ENCODE peak calls at places on chromosomes 4 and X, in six cellular contexts. U, Q, O, L, W and K are unnamed samples.

GRCh38 chr4:165743422-165743821 is 129.6 kb upstream of the TLL1 start:
- DNase-seq in L (no peak), Q (no peak), W (no peak), U (no peak), O (no peak), K (no peak)

GRCh38 chrX:106331606-106332005 is 163.5 kb downstream of the PWWP3B start:
- DNase-seq in Q (no peak), U (no peak), L (no peak), O (no peak), W (no peak), K (no peak)

GRCh38 chrX:153488231-153488914 is 6.4 kb upstream of the BGN start:
- DNase-seq in Q (no peak), U (no peak), W (no peak), L (peak), O (no peak), K (no peak)

GRCh38 chr4:139913398-139913990 is 240.5 kb downstream of the MAML3 start:
- DNase-seq in W (no peak), Q (no peak), U (no peak), L (peak), O (no peak), K (no peak)

GRCh38 chr4:7771541-7772507 is 167.8 kb downstream of the AFAP1 start:
- DNase-seq in L (no peak), Q (no peak), W (no peak), O (no peak), U (no peak), K (peak)

GRCh38 chr4:57190651-57191481 is 80.7 kb upstream of the IGFBP7 start:
- DNase-seq in Q (peak), W (peak), L (peak), U (peak), O (peak), K (no peak)

GRCh38 chr4:103032575-103032974 is 13.1 kb upstream of the SLC9B1 start:
- DNase-seq in L (peak), W (peak), O (peak), Q (peak), U (no peak), K (no peak)

GRCh38 chrX:51798701-51799100 is 55.5 kb downstream of the GSPT2 start:
- DNase-seq in O (no peak), L (no peak), Q (no peak), U (no peak), W (no peak), K (no peak)

GRCh38 chr4:156476359-156476758 is 495.2 kb downstream of the PDGFC start:
- DNase-seq in O (no peak), Q (no peak), L (peak), W (no peak), U (no peak), K (no peak)

GRCh38 chr4:95549246-95550138 is 719 bp upstream of the UNC5C start:
- DNase-seq in O (no peak), Q (peak), W (peak), L (no peak), U (peak), K (peak)

GRCh38 chr4:26424838-26425237 is 65.4 kb downstream of the CCKAR start:
- DNase-seq in U (no peak), Q (no peak), L (no peak), W (no peak), O (no peak), K (no peak)

DNA sequence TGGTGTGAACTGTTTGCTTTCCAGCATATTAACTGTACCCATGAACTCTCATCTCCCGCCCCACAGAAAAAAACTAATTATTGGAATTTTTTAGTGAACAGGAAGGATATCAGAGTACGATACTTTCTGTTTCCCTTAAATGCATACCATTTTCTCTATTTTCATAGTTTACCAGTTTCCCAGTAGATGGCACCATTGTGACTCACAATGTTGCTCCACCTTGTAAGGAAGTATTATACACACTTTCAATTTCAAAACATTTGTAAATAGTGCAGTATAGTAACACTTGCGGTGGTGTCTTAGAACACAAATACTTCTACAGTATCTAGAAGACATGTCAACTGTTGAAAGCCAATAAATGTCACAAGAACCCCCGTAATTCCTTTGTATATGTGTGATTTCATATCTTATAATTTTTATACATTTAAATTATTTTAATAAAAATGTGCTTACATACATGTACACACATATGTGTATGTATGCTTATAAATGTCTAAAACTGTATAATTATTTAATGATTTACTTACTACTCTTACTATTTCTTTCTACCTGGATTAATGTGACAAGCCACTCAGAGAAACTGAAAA is 167.3 kb downstream of the SLIT2 start:
- DNase-seq in L (peak), Q (no peak), W (peak), U (no peak), O (peak), K (peak)
- TF ChIP-seq CREB1 in L (no peak), Q (no peak), W (no peak), U (no peak), O (no peak), K (no peak)

GRCh38 chrX:56385336-56385735 is 153.2 kb downstream of the KLF8 start:
- DNase-seq in O (no peak), Q (no peak), U (no peak), L (no peak), W (no peak), K (no peak)
- TF ChIP-seq CREB1 in O (no peak), Q (no peak), U (no peak), L (no peak), W (no peak), K (no peak)

DNA sequence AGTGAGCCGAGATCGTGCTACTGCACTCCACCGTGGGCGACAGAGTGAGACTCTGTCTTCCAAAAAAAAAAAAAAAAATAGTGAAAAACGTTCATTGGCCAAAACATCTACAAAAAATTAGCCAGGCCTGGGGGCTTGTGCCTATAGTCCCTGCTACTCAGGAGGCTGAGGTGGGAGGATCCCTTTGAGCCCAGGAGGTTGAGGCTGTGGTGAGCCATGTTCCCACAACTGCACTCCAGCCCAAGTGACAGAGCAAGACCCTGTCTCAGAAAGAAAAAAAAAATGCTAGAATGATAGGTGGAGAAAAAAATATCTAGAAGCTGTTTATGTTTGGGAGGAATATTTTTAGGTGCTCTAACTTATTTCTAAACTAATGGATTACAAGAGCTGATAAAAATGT is 14.9 kb downstream of the SPRY1 start:
- DNase-seq in Q (no peak), O (no peak), L (no peak), U (no peak), W (no peak), K (no peak)
- TF ChIP-seq CREB1 in Q (no peak), O (no peak), L (no peak), U (no peak), W (no peak), K (no peak)

GRCh38 chrX:40169193-40170086 is 71.7 kb upstream of the BCOR start:
- DNase-seq in O (peak), L (peak), Q (peak), W (peak), U (peak), K (no peak)

GRCh38 chrX:40165861-40166260 is 68.1 kb upstream of the BCOR start:
- DNase-seq in L (no peak), O (no peak), Q (no peak), W (no peak), U (no peak), K (no peak)

GRCh38 chrX:40166582-40166981 is 68.8 kb upstream of the BCOR start:
- DNase-seq in Q (no peak), L (no peak), U (no peak), W (peak), O (no peak), K (no peak)

GRCh38 chrX:40168183-40169015 is 70.6 kb upstream of the BCOR start:
- DNase-seq in Q (no peak), L (no peak), O (no peak), U (peak), W (no peak), K (no peak)

DNA sequence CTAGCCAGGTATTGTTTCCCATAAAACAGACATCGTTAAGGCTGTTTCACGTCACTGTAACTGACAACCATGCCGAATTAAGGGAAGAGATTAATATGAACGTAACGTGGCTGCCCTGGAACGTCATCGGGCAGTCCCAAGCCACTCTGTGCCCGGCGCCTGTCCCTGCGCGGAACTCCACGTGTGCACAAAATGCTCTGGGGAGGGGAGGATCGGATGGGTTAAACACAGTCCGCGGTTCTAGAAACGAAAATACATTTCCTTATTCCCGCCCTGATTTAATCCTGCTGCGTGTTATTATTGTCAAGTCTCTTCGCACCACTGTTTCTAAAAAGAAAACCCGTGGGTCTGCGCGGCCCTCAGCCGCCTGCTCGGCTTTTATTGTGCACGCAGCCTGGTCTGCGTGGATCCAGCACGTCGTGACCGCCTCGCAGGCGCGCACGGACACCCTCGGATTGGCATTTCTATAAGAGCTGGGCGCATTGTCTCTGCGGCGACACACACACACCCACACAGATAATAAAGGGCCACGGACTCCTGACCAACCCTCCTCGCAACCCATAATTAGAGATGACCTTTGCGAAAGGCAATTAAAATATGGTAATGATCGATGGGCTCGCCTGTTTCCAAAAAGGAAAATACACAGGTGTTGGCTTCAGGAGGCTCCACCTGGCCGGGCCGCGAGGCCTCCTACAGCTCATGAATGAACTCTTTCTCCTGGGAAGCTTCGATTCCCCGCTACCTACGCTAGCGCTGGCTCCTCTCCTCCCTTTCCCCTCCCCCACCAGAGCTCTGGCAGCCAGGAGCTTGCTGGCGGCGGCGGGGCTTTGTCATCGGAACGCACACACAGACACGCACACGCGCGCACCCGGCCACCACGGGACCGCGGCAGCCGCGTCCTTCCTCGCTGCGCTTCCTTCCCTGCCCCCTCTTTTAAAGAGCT is 69.8 kb upstream of the BCOR start:
- DNase-seq in U (peak), L (no peak), W (peak), Q (peak), O (peak), K (no peak)
- TF ChIP-seq CREB1 in U (no peak), L (no peak), W (no peak), Q (no peak), O (no peak), K (no peak)

DNA sequence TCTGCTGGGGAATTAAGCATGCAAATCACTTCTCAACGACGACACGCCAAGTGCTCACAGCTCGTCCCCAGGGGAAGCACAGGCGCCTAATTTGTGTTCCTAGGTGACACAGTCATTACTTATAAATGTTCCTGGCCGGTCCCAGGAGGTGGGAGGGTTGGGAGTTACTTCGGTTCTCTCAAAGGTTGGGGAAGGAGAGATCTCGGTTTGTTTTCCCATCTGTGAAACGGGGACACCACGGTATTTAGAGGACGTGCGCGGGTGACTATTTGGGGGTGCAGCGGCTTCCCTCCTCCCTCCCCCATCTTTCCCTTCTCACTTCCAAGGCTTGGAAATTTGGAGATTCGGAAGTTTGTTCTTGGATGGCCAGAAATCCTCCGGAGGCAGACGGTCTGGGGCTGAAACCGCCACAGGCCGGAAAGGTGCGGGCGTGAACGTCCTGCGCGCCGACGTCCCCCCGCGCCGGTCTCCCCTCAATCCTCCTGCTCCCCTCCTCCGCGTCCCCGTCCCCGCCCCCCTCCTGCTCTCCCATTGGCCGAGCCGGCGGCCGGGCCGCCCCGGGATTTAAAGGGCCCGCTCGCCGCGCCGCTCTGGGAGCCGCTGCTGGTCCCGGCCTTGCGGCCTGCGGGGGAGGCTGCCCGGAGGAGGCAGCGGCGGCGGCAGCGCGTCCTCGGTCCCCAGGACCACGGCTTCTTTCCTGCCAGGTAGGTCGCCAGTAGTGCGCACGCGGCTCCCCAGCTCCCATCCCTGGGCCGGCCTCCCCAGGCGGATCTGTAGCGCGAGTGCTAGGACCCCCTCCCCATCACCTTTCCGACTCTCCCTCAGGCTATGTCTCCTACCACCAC is at the start of gene PORCN:
- DNase-seq in U (peak), W (peak), O (peak), L (peak), Q (peak), K (peak)
- TF ChIP-seq CREB1 in U (no peak), W (no peak), O (no peak), L (no peak), Q (no peak), K (peak)

GRCh38 chr4:169823685-169824084 is 65.9 kb upstream of the HPF1 start:
- DNase-seq in O (peak), L (peak), W (peak), Q (peak), U (peak), K (no peak)
- TF ChIP-seq CREB1 in O (no peak), L (no peak), W (no peak), Q (no peak), U (no peak), K (no peak)

GRCh38 chrX:103805860-103806259 is 26.2 kb downstream of the RAB9B start:
- DNase-seq in Q (no peak), L (peak), O (no peak), W (no peak), U (no peak), K (no peak)
- TF ChIP-seq CREB1 in Q (no peak), L (no peak), O (no peak), W (no peak), U (no peak), K (no peak)

GRCh38 chrX:2145672-2146412 is 354.9 kb downstream of the DHRSX start:
- DNase-seq in Q (no peak), L (no peak), W (no peak), O (no peak), U (no peak), K (no peak)

GRCh38 chrX:2150722-2151121 is 350.1 kb downstream of the DHRSX start:
- DNase-seq in O (no peak), L (no peak), U (no peak), Q (no peak), W (no peak), K (no peak)

DNA sequence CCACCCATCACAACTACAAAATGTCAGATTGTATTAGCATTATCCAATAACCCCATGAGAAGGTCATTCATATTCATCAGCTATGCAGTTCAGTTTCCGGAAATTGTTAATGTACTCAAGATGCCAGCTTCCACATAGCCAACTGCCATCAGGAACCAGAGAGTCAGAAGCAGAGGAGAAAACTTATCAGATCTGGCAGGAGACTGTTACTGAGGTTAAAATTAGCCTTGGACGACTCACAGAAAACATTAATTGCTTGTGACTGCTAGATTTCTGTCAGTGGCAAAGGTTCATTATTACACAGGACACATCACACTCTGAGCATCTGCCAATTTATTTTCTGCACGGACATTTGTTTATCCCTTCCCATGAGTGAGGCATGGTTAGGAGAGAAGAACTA is 352.8 kb downstream of the DHRSX start:
- DNase-seq in Q (no peak), W (no peak), L (no peak), U (no peak), O (no peak), K (no peak)
- TF ChIP-seq CREB1 in Q (no peak), W (no peak), L (no peak), U (no peak), O (no peak), K (no peak)

GRCh38 chr4:84995386-84995785 is 28.9 kb upstream of the WDFY3 start:
- DNase-seq in L (no peak), U (no peak), W (no peak), Q (no peak), O (no peak), K (no peak)

GRCh38 chr4:84994280-84994679 is 27.8 kb upstream of the WDFY3 start:
- DNase-seq in L (no peak), Q (no peak), U (no peak), W (peak), O (no peak), K (no peak)
- TF ChIP-seq CREB1 in L (no peak), Q (no peak), U (no peak), W (no peak), O (no peak), K (no peak)